ENCODE peak calls at places on chromosomes 4 and X, in ten cellular contexts. M is GM12892, I is lower leg skin, O is heart left ventricle, R is ovary, P is H54, Y is HepG2, Q is body of pancreas, A is Peyer's patch, D is uterus. T is an unnamed sample.
A peak's percentile ranks its signal among the peaks of the same experiment; 100 is the strongest.

GRCh38 chrX:29478336-29479069 is 736.9 kb upstream of the MAGEB2 start:
- DNase-seq in M (peak; percentile 23), I (no peak), O (no peak), R (no peak), P (peak; percentile 6), Y (peak; percentile 0), Q (peak; percentile 14), A (no peak), D (no peak), T (no peak)

GRCh38 chr4:118680808-118681207 is 4.4 kb upstream of the METTL14 start:
- DNase-seq in M (no peak), I (no peak), O (no peak), R (no peak), P (no peak), Y (no peak), Q (no peak), A (no peak), D (no peak), T (no peak)

GRCh38 chr4:1597021-1597931 is 86.8 kb downstream of the FAM53A start:
- DNase-seq in M (no peak), I (no peak), O (peak; percentile 8), R (no peak), P (no peak), Y (no peak), Q (no peak), A (no peak), D (no peak), T (no peak)

GRCh38 chr4:123418486-123418931 is 21.9 kb downstream of the SPRY1 start:
- DNase-seq in M (no peak), I (no peak), O (no peak), R (no peak), P (no peak), Y (peak; percentile 97), Q (peak; percentile 38), A (no peak), D (no peak), T (peak; percentile 22)

GRCh38 chrX:48937065-48937907 is 18.5 kb upstream of the PIM2 start:
- DNase-seq in M (peak; percentile 49), I (peak; percentile 91), O (peak; percentile 46), R (no peak), P (no peak), Y (no peak), Q (peak; percentile 29), A (peak; percentile 96), D (no peak), T (no peak)

GRCh38 chrX:20019672-20020365 is 29.0 kb upstream of the BCLAF3 start:
- DNase-seq in M (no peak), I (no peak), O (peak; percentile 39), R (no peak), P (no peak), Y (no peak), Q (no peak), A (no peak), D (no peak), T (no peak)

GRCh38 chr4:8834681-8835220 is 36.9 kb downstream of the HMX1 start:
- DNase-seq in M (peak; percentile 3), I (peak; percentile 48), O (no peak), R (peak; percentile 4), P (no peak), Y (no peak), Q (no peak), A (peak; percentile 23), D (no peak), T (no peak)

GRCh38 chrX:300334-300733 is 18.3 kb downstream of the GTPBP6 start:
- DNase-seq in M (no peak), I (no peak), O (no peak), R (no peak), P (no peak), Y (no peak), Q (no peak), A (no peak), D (no peak), T (no peak)

GRCh38 chrX:136198678-136199243 is 51.4 kb downstream of the FHL1 start:
- DNase-seq in M (no peak), I (no peak), O (no peak), R (no peak), P (no peak), Y (no peak), Q (no peak), A (no peak), D (no peak), T (no peak)

GRCh38 chrX:136194546-136194945 is 47.2 kb downstream of the FHL1 start:
- DNase-seq in M (no peak), I (no peak), O (no peak), R (no peak), P (no peak), Y (no peak), Q (no peak), A (no peak), D (no peak), T (no peak)

GRCh38 chrX:136195247-136195646 is 47.9 kb downstream of the FHL1 start:
- DNase-seq in M (no peak), I (no peak), O (no peak), R (no peak), P (no peak), Y (no peak), Q (no peak), A (no peak), D (no peak), T (no peak)

GRCh38 chrX:136198010-136198409 is 50.7 kb downstream of the FHL1 start:
- DNase-seq in M (no peak), I (no peak), O (no peak), R (no peak), P (no peak), Y (no peak), Q (no peak), A (no peak), D (no peak), T (no peak)

GRCh38 chrX:136196691-136197155 is 49.4 kb downstream of the FHL1 start:
- DNase-seq in M (no peak), I (no peak), O (no peak), R (no peak), P (no peak), Y (no peak), Q (no peak), A (no peak), D (no peak), T (no peak)
- TF ChIP-seq POLR2A in M (no peak), I (no peak), O (no peak), R (no peak), P (no peak), Y (no peak), Q (no peak), A (no peak), D (no peak), T (peak; percentile 51)

DNA sequence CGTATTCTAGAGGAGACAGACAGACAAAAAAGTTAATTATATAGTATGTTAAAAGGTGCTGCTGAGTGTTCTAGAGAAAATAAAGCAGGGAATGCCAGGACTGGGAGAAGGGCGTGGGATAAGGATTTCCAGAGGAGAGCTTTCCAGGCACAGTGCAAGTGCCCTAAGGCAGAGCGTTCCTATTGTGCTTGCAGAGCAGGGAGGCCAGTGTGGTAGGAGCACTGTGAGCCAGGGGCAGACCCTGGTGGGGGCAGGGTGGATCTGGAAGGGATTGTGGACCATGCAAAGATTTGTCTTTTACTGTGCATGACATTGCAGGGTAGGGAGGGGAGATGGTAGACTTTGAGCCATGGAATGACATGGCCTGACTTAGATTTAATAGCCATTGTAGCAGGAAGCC is 25.8 kb downstream of the EXOC1 start:
- DNase-seq in M (no peak), I (no peak), O (no peak), R (no peak), P (no peak), Y (no peak), Q (no peak), A (no peak), D (no peak), T (no peak)
- TF ChIP-seq POLR2A in M (no peak), I (no peak), O (no peak), R (no peak), P (no peak), Y (no peak), Q (no peak), A (no peak), D (no peak), T (no peak)

DNA sequence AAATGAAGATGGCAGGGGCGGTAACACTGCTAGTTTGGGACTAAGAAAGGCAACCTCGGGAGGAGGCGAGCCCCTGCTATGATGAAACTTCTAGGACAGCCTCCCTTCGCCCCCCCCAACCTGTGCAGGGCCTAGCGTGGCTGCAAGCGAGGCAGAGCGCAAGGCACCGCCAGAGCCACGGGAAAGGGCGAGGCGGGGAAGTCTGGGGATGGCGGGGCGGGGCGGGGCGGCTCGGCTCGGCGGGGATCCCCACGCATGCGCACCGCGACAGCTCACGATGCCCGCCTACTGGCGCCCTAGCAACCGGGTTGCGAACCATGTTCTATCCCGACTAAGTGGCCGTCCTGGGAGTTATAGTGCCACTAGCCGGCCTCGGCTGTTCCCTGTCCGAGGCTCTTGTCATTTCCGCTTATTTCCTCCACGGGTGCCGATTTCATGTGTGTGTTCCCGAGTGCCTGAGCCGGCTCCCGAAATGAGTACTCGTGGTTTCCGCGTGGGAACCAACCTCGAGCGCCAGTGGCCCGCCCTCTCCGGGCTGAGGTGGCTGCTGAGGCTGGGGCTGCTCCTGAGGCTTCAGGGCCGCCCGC is 28.7 kb upstream of the RBMX start:
- DNase-seq in M (peak; percentile 72), I (peak; percentile 94), O (peak; percentile 80), R (peak; percentile 87), P (peak; percentile 66), Y (peak; percentile 26), Q (peak; percentile 82), A (peak; percentile 88), D (peak; percentile 90), T (peak; percentile 74)
- TF ChIP-seq POLR2A in M (no peak), I (no peak), O (no peak), R (no peak), P (no peak), Y (no peak), Q (no peak), A (no peak), D (no peak), T (no peak)

GRCh38 chrX:46758163-46758955 is 559 bp downstream of the SLC9A7 start:
- DNase-seq in M (no peak), I (no peak), O (no peak), R (no peak), P (no peak), Y (no peak), Q (peak; percentile 28), A (peak; percentile 51), D (no peak), T (no peak)

GRCh38 chrX:46759645-46759974 is 692 bp upstream of the SLC9A7 start:
- DNase-seq in M (no peak), I (no peak), O (no peak), R (no peak), P (no peak), Y (no peak), Q (no peak), A (no peak), D (no peak), T (no peak)

GRCh38 chrX:46757593-46757992 is 1.3 kb downstream of the SLC9A7 start:
- DNase-seq in M (no peak), I (no peak), O (no peak), R (no peak), P (no peak), Y (no peak), Q (no peak), A (no peak), D (no peak), T (no peak)

GRCh38 chrX:46757052-46757451 is 1.9 kb downstream of the SLC9A7 start:
- DNase-seq in M (no peak), I (no peak), O (no peak), R (no peak), P (no peak), Y (no peak), Q (no peak), A (no peak), D (no peak), T (no peak)

DNA sequence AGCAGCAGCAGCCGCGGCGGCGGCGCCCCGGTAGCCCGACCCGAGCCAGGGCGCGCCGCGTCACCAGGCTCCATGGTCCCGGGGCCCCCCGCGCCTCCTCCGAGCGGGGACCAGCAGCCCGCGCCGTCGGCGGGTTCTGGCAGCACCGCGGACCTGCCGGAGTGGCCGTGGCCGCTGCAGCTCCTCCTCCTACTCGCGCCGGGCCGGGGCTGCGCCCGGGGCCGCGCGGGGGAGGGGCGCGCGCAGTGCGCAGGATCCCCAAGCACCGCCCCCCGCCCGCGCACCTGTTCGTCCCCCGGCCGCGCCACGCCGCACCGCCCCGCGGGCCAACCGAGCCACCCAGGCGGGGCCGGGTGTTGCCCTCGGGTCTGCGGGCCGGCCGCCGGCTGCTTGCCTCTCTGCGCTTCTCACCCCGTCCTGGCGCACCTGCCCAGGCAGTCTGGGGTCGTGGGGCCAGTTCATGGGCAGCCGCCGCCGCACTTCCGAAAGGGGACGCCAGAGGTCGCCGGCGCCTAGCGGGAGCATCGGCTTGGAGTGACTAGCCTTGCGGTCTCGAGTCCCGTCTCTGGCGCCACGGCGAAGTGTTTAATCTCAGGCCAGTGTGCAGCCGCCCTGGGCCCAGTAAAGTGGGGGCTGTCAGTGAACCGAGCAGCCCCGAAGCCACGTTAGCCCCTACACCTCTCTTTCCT is at the start of gene SLC9A7:
- DNase-seq in M (peak; percentile 31), I (peak; percentile 95), O (peak; percentile 65), R (peak; percentile 80), P (no peak), Y (peak; percentile 52), Q (peak; percentile 83), A (peak; percentile 92), D (peak; percentile 58), T (peak; percentile 20)
- TF ChIP-seq POLR2A in M (no peak), I (no peak), O (no peak), R (no peak), P (peak; percentile 53), Y (no peak), Q (peak; percentile 41), A (no peak), D (no peak), T (peak; percentile 51)

T was measured in gastrocnemius medialis.